ENCODE peak calls at places on chromosomes 7 and 10, in seven cellular contexts. K is NCI-H510A treated with DMSO at 0.1 percent for 48 hours, V is left cardiac atrium, J is cardiac fibroblast, B is NCI-H2081, I is fibroblast of gingiva, Q is T-helper 2 cell. L is an unnamed sample.

GRCh38 chr7:108368466-108368865 is 87.8 kb downstream of the NRCAM start:
- DNase-seq in K (peak), V (no peak), J (peak), B (peak), I (peak), Q (no peak), L (no peak)

GRCh38 chr7:50565559-50565916 is 333 bp upstream of the DDC start:
- DNase-seq in K (no peak), V (no peak), J (no peak), B (no peak), I (no peak), Q (no peak), L (no peak)

GRCh38 chr10:105793071-105793470 is 1152.0 kb downstream of the SORCS3 start:
- DNase-seq in K (no peak), V (no peak), J (no peak), B (no peak), I (no peak), Q (no peak), L (no peak)

GRCh38 chr7:28618383-28618782 is 206.1 kb downstream of the CREB5 start:
- DNase-seq in K (no peak), V (no peak), J (no peak), B (no peak), I (no peak), Q (no peak), L (no peak)

GRCh38 chr7:139111885-139112284 is 2.4 kb upstream of the ZC3HAV1 start:
- DNase-seq in K (no peak), V (no peak), J (no peak), B (no peak), I (no peak), Q (no peak), L (no peak)

GRCh38 chr10:78658645-78659632 is 409.8 kb upstream of the ZMIZ1 start:
- DNase-seq in K (no peak), V (no peak), J (no peak), B (no peak), I (no peak), Q (no peak), L (no peak)

GRCh38 chr10:107546239-107546638 is 381.7 kb upstream of the SORCS1 start:
- DNase-seq in K (no peak), V (no peak), J (peak), B (no peak), I (peak), Q (no peak), L (no peak)

GRCh38 chr7:68247566-68247965 is 1250.9 kb downstream of the TYW1 start:
- DNase-seq in K (peak), V (no peak), J (no peak), B (no peak), I (no peak), Q (no peak), L (no peak)

GRCh38 chr7:130421685-130422084 is 19.1 kb downstream of the CEP41 start:
- DNase-seq in K (peak), V (no peak), J (no peak), B (peak), I (peak), Q (peak), L (no peak)

GRCh38 chr7:45238806-45239205 is 81.2 kb downstream of the RAMP3 start:
- DNase-seq in K (no peak), V (no peak), J (no peak), B (no peak), I (no peak), Q (no peak), L (no peak)

GRCh38 chr10:106566871-106567270 is 597.6 kb downstream of the SORCS1 start:
- DNase-seq in K (no peak), V (no peak), J (no peak), B (no peak), I (peak), Q (no peak), L (no peak)

GRCh38 chr10:12022580-12023257 is 19.9 kb downstream of the UPF2 start:
- DNase-seq in K (no peak), V (no peak), J (no peak), B (no peak), I (no peak), Q (peak), L (no peak)